ENCODE peak calls at places on chromosomes 13 and 19, in four cellular contexts. W is skeletal muscle cell; X is HepG2; B is naive thymus-derived CD4-positive, alpha-beta T cell. Z is an unnamed sample.

GRCh38 chr13:98228661-98229349 is 51.7 kb upstream of the RNF113B start:
- DNase-seq in W (no peak), B (no peak), X (no peak), Z (no peak)

GRCh38 chr19:6125571-6125989 is 9.9 kb upstream of the ACSBG2 start:
- DNase-seq in B (peak), W (peak), X (peak), Z (peak)

GRCh38 chr19:53034948-53035675 is 9.4 kb upstream of the ERVV-2 start:
- DNase-seq in B (no peak), W (no peak), X (no peak), Z (no peak)

GRCh38 chr19:35959040-35959967 is 23.1 kb downstream of the LRFN3 start:
- DNase-seq in W (no peak), X (no peak), B (peak), Z (no peak)

GRCh38 chr19:44723299-44723951 is 24.5 kb downstream of the CEACAM16 start:
- DNase-seq in B (no peak), W (no peak), X (no peak), Z (no peak)

GRCh38 chr13:59468396-59468795 is 695.3 kb downstream of the DIAPH3 start:
- DNase-seq in X (no peak), W (no peak), B (no peak), Z (no peak)

GRCh38 chr19:56114711-56115110 is 6.4 kb downstream of the ZNF787 start:
- DNase-seq in X (no peak), W (no peak), B (no peak), Z (no peak)

GRCh38 chr13:40048551-40048950 is 393.1 kb downstream of the COG6 start:
- DNase-seq in W (no peak), X (no peak), B (no peak), Z (no peak)

GRCh38 chr13:89755729-89756492 is 1591.6 kb upstream of the MIR17HG start:
- DNase-seq in W (no peak), B (no peak), X (no peak), Z (no peak)

GRCh38 chr13:19573072-19573716 is 11.9 kb upstream of the TPTE2 start:
- DNase-seq in X (no peak), W (no peak), B (no peak), Z (peak)

GRCh38 chr19:6196361-6196760 is 60.9 kb downstream of the ACSBG2 start:
- DNase-seq in W (no peak), X (no peak), B (no peak), Z (no peak)

GRCh38 chr13:32894589-32895001 is 121.6 kb upstream of the KL start:
- DNase-seq in X (no peak), W (peak), B (no peak), Z (no peak)

GRCh38 chr19:46710687-46711086 is 6.2 kb downstream of the PRKD2 start:
- DNase-seq in B (no peak), X (no peak), W (no peak), Z (no peak)

GRCh38 chr13:70457474-70457873 is 349.2 kb upstream of the KLHL1 start:
- DNase-seq in W (no peak), B (no peak), X (no peak), Z (no peak)

GRCh38 chr13:44259045-44260042 is 114.3 kb upstream of the SERP2 start:
- DNase-seq in X (no peak), W (no peak), B (peak), Z (peak)

GRCh38 chr13:46386996-46387851 is at the start of gene RUBCNL:
- DNase-seq in W (no peak), X (no peak), B (peak), Z (peak)

GRCh38 chr19:40995355-40995754 is 4.3 kb downstream of the CYP2B6 start:
- DNase-seq in B (no peak), W (no peak), X (no peak), Z (no peak)

GRCh38 chr19:10431254-10431942 is 11.1 kb downstream of the PDE4A start:
- DNase-seq in X (no peak), B (no peak), W (no peak), Z (peak)

GRCh38 chr19:6744381-6745288 is 5.2 kb downstream of the TRIP10 start:
- DNase-seq in W (peak), X (no peak), B (no peak), Z (no peak)

GRCh38 chr19:1672038-1672768 is 19.8 kb upstream of the TCF3 start:
- DNase-seq in W (no peak), B (peak), X (no peak), Z (peak)
- H3K4me3 ChIP-seq in W (peak), B (no peak), X (peak), Z (peak)

GRCh38 chr19:55087542-55087935 is 11.9 kb downstream of the EPS8L1 start:
- DNase-seq in X (no peak), W (no peak), B (no peak), Z (no peak)
- H3K4me3 ChIP-seq in X (no peak), W (peak), B (peak), Z (no peak)

GRCh38 chr13:109154546-109154945 is 525.1 kb downstream of the MYO16 start:
- DNase-seq in W (no peak), B (no peak), X (no peak), Z (no peak)
- H3K4me3 ChIP-seq in W (no peak), B (no peak), X (no peak), Z (no peak)

GRCh38 chr13:81778350-81778749 is 1437.4 kb upstream of the SPRY2 start:
- DNase-seq in B (no peak), W (no peak), X (no peak), Z (no peak)

GRCh38 chr13:81779896-81780295 is 1439.0 kb upstream of the SPRY2 start:
- DNase-seq in B (no peak), W (no peak), X (no peak), Z (no peak)

GRCh38 chr13:81781471-81781870 is 1440.5 kb upstream of the SPRY2 start:
- DNase-seq in W (no peak), B (no peak), X (no peak), Z (no peak)
- H3K4me3 ChIP-seq in W (no peak), B (no peak), X (no peak), Z (no peak)

GRCh38 chr19:41999071-41999877 is 5.2 kb upstream of the ATP1A3 start:
- DNase-seq in B (no peak), W (no peak), X (no peak), Z (no peak)

GRCh38 chr19:41999878-42000208 is 5.8 kb upstream of the ATP1A3 start:
- DNase-seq in W (no peak), B (no peak), X (no peak), Z (no peak)

GRCh38 chr19:41997121-41997850 is 3.3 kb upstream of the ATP1A3 start:
- DNase-seq in W (no peak), X (no peak), B (peak), Z (peak)

GRCh38 chr19:41997851-41998229 is 3.8 kb upstream of the ATP1A3 start:
- DNase-seq in B (no peak), W (no peak), X (no peak), Z (no peak)

DNA sequence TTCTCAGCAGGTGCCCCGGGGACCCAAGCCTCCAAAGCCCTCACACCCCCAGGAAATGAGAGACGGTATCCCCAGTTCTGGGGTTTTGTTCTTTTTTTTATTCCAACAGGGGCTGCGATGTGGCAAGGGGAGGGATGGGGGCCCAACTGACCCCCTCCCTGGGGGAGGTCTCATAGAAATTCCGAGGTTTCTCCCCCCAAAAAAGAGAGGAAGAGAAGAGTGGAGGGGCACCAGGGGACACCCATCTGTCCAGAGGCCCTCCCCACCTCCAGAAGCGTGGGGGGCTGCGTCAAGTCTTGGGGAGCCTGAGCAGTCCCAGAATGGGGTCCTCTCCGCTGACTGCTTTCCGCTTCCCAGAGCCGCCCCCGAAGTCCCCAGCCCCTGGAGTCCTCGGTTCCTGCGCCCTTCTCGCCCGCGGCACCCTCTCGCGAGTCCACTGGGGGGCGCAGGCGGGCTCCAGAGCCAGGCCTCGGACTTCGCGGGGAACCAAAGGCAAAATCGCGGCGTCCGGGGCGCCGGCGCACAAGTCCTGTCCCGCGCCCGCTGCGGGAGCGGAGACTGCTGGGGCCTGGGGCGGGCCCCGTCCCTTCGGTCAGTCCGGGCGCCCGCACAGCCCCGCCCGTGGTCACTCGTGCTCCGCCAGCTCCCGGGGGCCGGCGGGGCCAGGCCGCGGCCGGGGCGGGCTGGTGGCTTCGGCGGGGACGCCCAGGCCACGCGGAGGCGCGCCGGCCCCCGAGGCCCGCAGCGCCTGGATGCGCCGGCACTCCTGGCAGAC is 4.4 kb upstream of the ATP1A3 start:
- DNase-seq in W (no peak), X (peak), B (no peak), Z (peak)
- H3K4me3 ChIP-seq in W (peak), X (no peak), B (no peak), Z (no peak)

Z was measured in GM12865.